ENCODE peak calls at places on chromosomes 7 and 10, in six cellular contexts. M is lower lobe of right lung, U is A549, K is Panc1, T is stomach, D is neuronal stem cell. H is an unnamed sample. For H3K4me1, the result is how much of the 10 kb centered on the place peaks cover.

GRCh38 chr10:111023060-111023459 is 53.8 kb upstream of the ADRA2A start:
- DNase-seq in M (no peak), K (no peak), D (no peak), U (no peak), T (no peak), H (no peak)

GRCh38 chr7:150685219-150686029 is at the start of gene GIMAP2:
- DNase-seq in K (no peak), M (no peak), T (no peak), D (no peak), U (no peak), H (no peak)

GRCh38 chr7:119256001-119256400 is 1017.0 kb upstream of the KCND2 start:
- DNase-seq in D (no peak), T (no peak), K (no peak), U (no peak), M (no peak), H (no peak)

GRCh38 chr10:7417103-7417623 is 6.3 kb upstream of the SFMBT2 start:
- DNase-seq in D (no peak), U (peak), T (no peak), M (no peak), K (no peak), H (no peak)

GRCh38 chr7:2013381-2014311 is 219.1 kb downstream of the MAD1L1 start:
- DNase-seq in K (no peak), D (no peak), M (peak), U (no peak), T (no peak), H (no peak)

GRCh38 chr7:100585511-100586265 is at the start of gene LRCH4:
- DNase-seq in T (peak), M (peak), K (no peak), U (peak), D (no peak), H (no peak)

GRCh38 chr7:24905996-24906770 is 73.8 kb downstream of the OSBPL3 start:
- DNase-seq in D (no peak), K (no peak), M (no peak), U (no peak), T (no peak), H (no peak)

GRCh38 chr7:47602272-47603004 is 20.5 kb upstream of the TNS3 start:
- DNase-seq in K (no peak), U (peak), D (no peak), T (no peak), M (no peak), H (no peak)

GRCh38 chr7:101410743-101411476 is 48.2 kb downstream of the COL26A1 start:
- DNase-seq in U (peak), K (no peak), M (peak), D (peak), T (peak), H (no peak)

GRCh38 chr7:151051108-151051507 is 2.8 kb downstream of the ASIC3 start:
- DNase-seq in K (no peak), M (peak), D (peak), U (no peak), T (peak), H (no peak)

GRCh38 chr10:76492026-76492425 is 1060.6 kb downstream of the LRMDA start:
- DNase-seq in K (no peak), M (no peak), T (no peak), U (peak), D (no peak), H (peak)

GRCh38 chr10:50508315-50509051 is 115.3 kb downstream of the SGMS1 start:
- DNase-seq in M (no peak), K (no peak), U (no peak), D (no peak), T (no peak), H (no peak)

GRCh38 chr7:255038-255435 is 34.9 kb upstream of the FOXL3 start:
- DNase-seq in U (no peak), D (no peak), T (no peak), M (peak), K (no peak), H (no peak)

GRCh38 chr10:118900617-118901016 is 128.9 kb upstream of the NANOS1 start:
- DNase-seq in U (no peak), M (no peak), K (no peak), D (no peak), T (no peak), H (no peak)

GRCh38 chr10:109259293-109259692 is 664.0 kb downstream of the XPNPEP1 start:
- DNase-seq in K (no peak), D (no peak), U (no peak), T (no peak), M (no peak), H (no peak)

GRCh38 chr10:75398630-75399460 is 2.7 kb downstream of the ZNF503 start:
- DNase-seq in D (peak), M (peak), U (no peak), T (peak), K (no peak), H (no peak)

GRCh38 chr7:66664590-66665293 is 36.1 kb downstream of the KCTD7 start:
- DNase-seq in D (no peak), M (no peak), K (no peak), T (no peak), U (no peak), H (no peak)

GRCh38 chr10:31836569-31837406 is 91.8 kb downstream of the ARHGAP12 start:
- DNase-seq in M (no peak), K (peak), T (no peak), D (peak), U (peak), H (no peak)

GRCh38 chr10:2145486-2145885 is 408.2 kb upstream of the ADARB2 start:
- DNase-seq in D (no peak), T (no peak), K (no peak), M (no peak), U (no peak), H (no peak)

GRCh38 chr7:82444220-82445049 is 858 bp upstream of the CACNA2D1 start:
- DNase-seq in M (no peak), U (peak), T (peak), D (peak), K (peak), H (no peak)

GRCh38 chr7:50953303-50953702 is 170.6 kb upstream of the GRB10 start:
- DNase-seq in K (no peak), M (no peak), T (no peak), D (no peak), U (no peak), H (no peak)

GRCh38 chr7:70415179-70415972 is 716.6 kb upstream of the GALNT17 start:
- DNase-seq in D (no peak), K (no peak), M (no peak), U (no peak), T (no peak), H (no peak)

GRCh38 chr7:79736418-79736817 is 283.0 kb upstream of the MAGI2 start:
- DNase-seq in M (no peak), U (no peak), T (no peak), K (no peak), D (no peak), H (no peak)
- H3K4me1 ChIP-seq in M (under half), U (under half), T (under half), K (under half), D (under half), H (under half)

GRCh38 chr10:63523015-63523414 is 1.8 kb downstream of the REEP3 start:
- DNase-seq in T (no peak), M (no peak), U (no peak), D (no peak), K (no peak), H (no peak)
- H3K4me1 ChIP-seq in T (half or more), M (under half), U (under half), D (under half), K (half or more), H (under half)

GRCh38 chr10:124125305-124126116 is 32.1 kb upstream of the CHST15 start:
- DNase-seq in D (no peak), M (no peak), T (no peak), K (no peak), U (peak), H (no peak)
- H3K4me1 ChIP-seq in D (under half), M (under half), T (under half), K (under half), U (under half), H (under half)

GRCh38 chr7:140617081-140617480 is 23.5 kb downstream of the DENND2A start:
- DNase-seq in M (no peak), U (no peak), K (no peak), D (no peak), T (no peak), H (no peak)

GRCh38 chr7:140618291-140618690 is 22.3 kb downstream of the DENND2A start:
- DNase-seq in K (no peak), M (no peak), D (no peak), T (no peak), U (no peak), H (no peak)

GRCh38 chr7:140621326-140622035 is 19.1 kb downstream of the DENND2A start:
- DNase-seq in U (no peak), D (no peak), M (no peak), T (no peak), K (no peak), H (peak)

GRCh38 chr7:140616328-140616727 is 24.3 kb downstream of the DENND2A start:
- DNase-seq in U (no peak), D (no peak), K (no peak), M (no peak), T (no peak), H (no peak)

GRCh38 chr7:140619101-140619615 is 21.5 kb downstream of the DENND2A start:
- DNase-seq in U (no peak), K (no peak), D (no peak), M (no peak), T (no peak), H (no peak)
- H3K4me1 ChIP-seq in U (under half), K (under half), D (under half), M (under half), T (under half), H (under half)

GRCh38 chr7:14420768-14421167 is 431.3 kb upstream of the ETV1 start:
- DNase-seq in U (no peak), T (no peak), D (no peak), M (no peak), K (no peak), H (no peak)

GRCh38 chr7:14419554-14419953 is 430.1 kb upstream of the ETV1 start:
- DNase-seq in D (no peak), M (no peak), K (no peak), T (no peak), U (no peak), H (no peak)

GRCh38 chr7:14425559-14425958 is 436.1 kb upstream of the ETV1 start:
- DNase-seq in T (no peak), U (no peak), D (no peak), M (no peak), K (no peak), H (no peak)

DNA sequence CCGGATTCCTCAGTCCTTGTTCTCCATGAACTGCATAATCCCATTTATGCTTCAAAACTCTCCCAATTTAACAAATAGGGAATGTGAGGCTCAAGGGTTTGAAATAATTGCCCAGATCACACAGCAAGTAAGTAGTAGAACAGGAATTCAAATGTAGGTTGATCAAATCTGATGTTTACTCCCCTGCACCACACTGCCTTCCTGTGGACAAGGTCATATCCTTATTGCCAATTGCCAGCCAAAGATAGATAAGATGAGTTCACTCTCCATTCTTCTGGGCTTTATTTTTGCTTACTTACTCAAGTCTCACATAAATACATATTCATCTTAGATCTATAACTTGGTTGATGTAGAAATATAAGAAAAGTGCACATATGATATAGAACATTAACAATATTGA is 435.2 kb upstream of the ETV1 start:
- DNase-seq in M (no peak), K (peak), T (no peak), U (no peak), D (no peak), H (no peak)
- H3K4me1 ChIP-seq in M (under half), K (under half), T (under half), U (under half), D (under half), H (under half)

GRCh38 chr10:124677291-124677690 is 66.9 kb downstream of the FAM53B start:
- DNase-seq in T (no peak), M (peak), U (no peak), D (no peak), K (no peak), H (no peak)
- H3K4me1 ChIP-seq in T (half or more), M (half or more), U (under half), D (under half), K (under half), H (under half)

DNA sequence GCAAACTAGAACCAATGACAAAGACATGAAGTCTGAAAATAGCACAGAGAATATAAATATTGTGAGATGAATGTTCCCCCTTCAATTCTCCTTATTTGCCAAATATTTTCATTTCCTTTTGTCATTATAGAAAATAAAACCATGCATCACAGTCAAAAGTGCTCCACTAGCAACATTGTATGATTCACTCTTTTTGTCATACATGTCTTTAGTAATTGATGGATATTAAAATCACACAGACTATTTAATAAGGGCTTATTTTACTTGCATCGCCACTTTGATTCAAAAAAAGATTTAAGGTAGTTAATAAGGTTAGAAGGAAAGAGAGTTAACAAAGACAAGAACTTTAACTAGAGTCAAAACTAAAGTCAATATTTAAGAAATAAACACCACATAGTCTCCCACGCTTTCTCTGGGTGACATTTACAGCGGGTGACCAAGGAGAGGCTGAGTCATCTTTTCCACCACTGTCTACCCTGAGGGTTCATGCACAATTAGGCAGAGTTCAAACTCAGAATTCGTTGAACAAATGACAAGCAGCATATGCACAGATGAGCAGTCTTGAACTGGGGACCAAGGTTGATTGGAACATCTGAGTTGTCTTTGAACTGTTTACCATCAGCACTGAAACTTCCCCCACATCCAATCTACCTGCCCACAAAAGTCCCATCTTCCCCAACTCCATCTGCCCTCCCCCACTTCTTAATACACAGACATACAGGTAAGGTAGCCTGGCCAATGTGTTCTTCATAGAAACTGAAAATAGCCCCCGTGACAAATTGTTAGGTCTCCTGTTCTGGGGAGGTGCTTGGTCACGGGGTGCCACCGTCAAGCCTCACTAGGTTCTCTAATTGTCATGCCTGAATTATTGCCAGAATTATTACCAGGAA is 42.5 kb downstream of the C7orf25 start:
- DNase-seq in T (no peak), M (no peak), D (no peak), K (no peak), U (no peak), H (no peak)
- H3K4me1 ChIP-seq in T (under half), M (under half), D (under half), K (under half), U (under half), H (under half)

GRCh38 chr10:25026463-25026862 is 10.1 kb downstream of the THNSL1 start:
- DNase-seq in T (no peak), D (no peak), U (peak), M (no peak), K (no peak), H (no peak)
- H3K4me1 ChIP-seq in T (under half), D (under half), U (under half), M (under half), K (under half), H (under half)

GRCh38 chr7:116354546-116355422 is 144.4 kb downstream of the TES start:
- DNase-seq in T (peak), U (peak), M (no peak), K (peak), D (no peak), H (peak)
- H3K4me1 ChIP-seq in T (half or more), U (half or more), M (under half), K (under half), D (under half), H (half or more)

GRCh38 chr10:133258818-133259602 is 17.7 kb downstream of the ADAM8 start:
- DNase-seq in U (peak), K (peak), M (peak), D (no peak), T (peak), H (peak)

GRCh38 chr10:133258066-133258817 is 18.4 kb downstream of the ADAM8 start:
- DNase-seq in M (peak), D (no peak), U (no peak), K (no peak), T (peak), H (no peak)

GRCh38 chr10:133260895-133261725 is 15.6 kb downstream of the ADAM8 start:
- DNase-seq in D (no peak), K (no peak), M (peak), U (peak), T (peak), H (no peak)

GRCh38 chr10:133257489-133258065 is 19.1 kb downstream of the ADAM8 start:
- DNase-seq in D (no peak), U (peak), M (peak), T (peak), K (no peak), H (no peak)

DNA sequence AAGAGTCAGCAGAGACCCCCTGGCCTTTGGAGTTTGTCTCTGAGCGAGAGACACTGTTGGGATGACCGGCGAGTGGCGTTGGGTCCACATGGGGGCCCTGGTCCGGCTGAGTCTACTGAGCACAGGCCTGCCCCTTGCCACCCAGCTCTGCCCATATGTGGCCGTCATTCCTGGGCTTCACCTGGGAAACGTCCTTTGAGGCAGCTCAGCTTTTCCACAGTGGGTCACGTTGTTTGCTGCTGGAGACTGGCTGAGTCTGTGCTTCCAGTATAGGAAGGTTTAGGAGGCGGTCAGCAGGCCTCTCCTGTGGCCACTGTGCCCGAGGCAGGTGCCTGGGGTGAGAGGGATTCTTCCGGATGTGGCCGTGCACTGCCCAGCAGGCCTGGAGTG is 17.1 kb downstream of the ADAM8 start:
- DNase-seq in T (no peak), D (no peak), M (no peak), K (no peak), U (no peak), H (no peak)
- H3K4me1 ChIP-seq in T (half or more), D (under half), M (half or more), K (under half), U (under half), H (half or more)

H was measured in keratinocyte.